ENCODE peak calls at places on chromosomes 5 and 9, in seven cellular contexts. One of them, this sample, is unnamed.

GRCh38 chr9:38026840-38027527 is 42.0 kb downstream of the SHB start:
- DNase-seq in Peyer's patch: no peak
- DNase-seq in retinal pigment epithelial cell: no peak
- DNase-seq in AG04450: no peak
- DNase-seq in NB4: no peak
- DNase-seq in AG10803: no peak
- DNase-seq in uterus: no peak
- DNase-seq in this sample: no peak

GRCh38 chr5:172692981-172693380 is 51.9 kb downstream of the NEURL1B start:
- DNase-seq in Peyer's patch: no peak
- DNase-seq in retinal pigment epithelial cell: no peak
- DNase-seq in AG04450: no peak
- DNase-seq in NB4: no peak
- DNase-seq in AG10803: peak
- DNase-seq in uterus: no peak
- DNase-seq in this sample: no peak

GRCh38 chr5:60507687-60508086 is 192.3 kb downstream of the DEPDC1B start:
- DNase-seq in Peyer's patch: no peak
- DNase-seq in retinal pigment epithelial cell: no peak
- DNase-seq in AG04450: no peak
- DNase-seq in NB4: no peak
- DNase-seq in AG10803: no peak
- DNase-seq in uterus: no peak
- DNase-seq in this sample: peak

GRCh38 chr5:137218896-137219295 is 280.2 kb downstream of the SPOCK1 start:
- DNase-seq in Peyer's patch: no peak
- DNase-seq in retinal pigment epithelial cell: no peak
- DNase-seq in AG04450: no peak
- DNase-seq in NB4: no peak
- DNase-seq in AG10803: no peak
- DNase-seq in uterus: no peak
- DNase-seq in this sample: peak

GRCh38 chr9:81477669-81478068 is 211.7 kb downstream of the TLE1 start:
- DNase-seq in Peyer's patch: no peak
- DNase-seq in retinal pigment epithelial cell: no peak
- DNase-seq in AG04450: no peak
- DNase-seq in NB4: no peak
- DNase-seq in AG10803: peak
- DNase-seq in uterus: no peak
- DNase-seq in this sample: peak

GRCh38 chr5:138000102-138000723 is 32.7 kb downstream of the FAM13B start:
- DNase-seq in Peyer's patch: no peak
- DNase-seq in retinal pigment epithelial cell: peak
- DNase-seq in AG04450: no peak
- DNase-seq in NB4: peak
- DNase-seq in AG10803: peak
- DNase-seq in uterus: no peak
- DNase-seq in this sample: peak

GRCh38 chr9:97543568-97543967 is 42.1 kb downstream of the TMOD1 start:
- DNase-seq in Peyer's patch: no peak
- DNase-seq in retinal pigment epithelial cell: no peak
- DNase-seq in AG04450: no peak
- DNase-seq in NB4: peak
- DNase-seq in AG10803: no peak
- DNase-seq in uterus: no peak
- DNase-seq in this sample: no peak

GRCh38 chr9:85658716-85659115 is 83.0 kb downstream of the AGTPBP1 start:
- DNase-seq in Peyer's patch: no peak
- DNase-seq in retinal pigment epithelial cell: no peak
- DNase-seq in AG04450: no peak
- DNase-seq in NB4: no peak
- DNase-seq in AG10803: no peak
- DNase-seq in uterus: no peak
- DNase-seq in this sample: no peak

GRCh38 chr9:132404228-132404881 is 2.3 kb downstream of the TTF1 start:
- DNase-seq in Peyer's patch: no peak
- DNase-seq in retinal pigment epithelial cell: no peak
- DNase-seq in AG04450: no peak
- DNase-seq in NB4: peak
- DNase-seq in AG10803: peak
- DNase-seq in uterus: no peak
- DNase-seq in this sample: peak

GRCh38 chr9:132231019-132231701 is 69.3 kb downstream of the NTNG2 start:
- DNase-seq in Peyer's patch: no peak
- DNase-seq in retinal pigment epithelial cell: no peak
- DNase-seq in AG04450: no peak
- DNase-seq in NB4: no peak
- DNase-seq in AG10803: no peak
- DNase-seq in uterus: no peak
- DNase-seq in this sample: no peak

GRCh38 chr5:219492-219891 is 1.4 kb downstream of the SDHA start:
- DNase-seq in Peyer's patch: peak
- DNase-seq in retinal pigment epithelial cell: peak
- DNase-seq in AG04450: no peak
- DNase-seq in NB4: peak
- DNase-seq in AG10803: peak
- DNase-seq in uterus: no peak
- DNase-seq in this sample: peak

GRCh38 chr5:178250263-178250662 is 17.7 kb upstream of the PHYKPL start:
- DNase-seq in Peyer's patch: no peak
- DNase-seq in retinal pigment epithelial cell: no peak
- DNase-seq in AG04450: no peak
- DNase-seq in NB4: no peak
- DNase-seq in AG10803: no peak
- DNase-seq in uterus: no peak
- DNase-seq in this sample: no peak

GRCh38 chr9:2228132-2228531 is 213.0 kb downstream of the SMARCA2 start:
- DNase-seq in Peyer's patch: peak
- DNase-seq in retinal pigment epithelial cell: no peak
- DNase-seq in AG04450: no peak
- DNase-seq in NB4: peak
- DNase-seq in AG10803: no peak
- DNase-seq in uterus: no peak
- DNase-seq in this sample: peak

GRCh38 chr5:44952376-44952775 is 143.6 kb downstream of the MRPS30 start:
- DNase-seq in Peyer's patch: no peak
- DNase-seq in retinal pigment epithelial cell: no peak
- DNase-seq in AG04450: no peak
- DNase-seq in NB4: peak
- DNase-seq in AG10803: peak
- DNase-seq in uterus: no peak
- DNase-seq in this sample: peak

GRCh38 chr9:36884721-36885120 is 149.3 kb downstream of the PAX5 start:
- DNase-seq in Peyer's patch: no peak
- DNase-seq in retinal pigment epithelial cell: no peak
- DNase-seq in AG04450: no peak
- DNase-seq in NB4: no peak
- DNase-seq in AG10803: no peak
- DNase-seq in uterus: no peak
- DNase-seq in this sample: no peak

GRCh38 chr5:170861855-170862766 is at the start of gene RANBP17:
- DNase-seq in Peyer's patch: peak
- DNase-seq in retinal pigment epithelial cell: no peak
- DNase-seq in AG04450: no peak
- DNase-seq in NB4: no peak
- DNase-seq in AG10803: peak
- DNase-seq in uterus: peak
- DNase-seq in this sample: peak

GRCh38 chr9:3043369-3043768 is 199.5 kb upstream of the PUM3 start:
- DNase-seq in Peyer's patch: no peak
- DNase-seq in retinal pigment epithelial cell: peak
- DNase-seq in AG04450: no peak
- DNase-seq in NB4: no peak
- DNase-seq in AG10803: peak
- DNase-seq in uterus: no peak
- DNase-seq in this sample: no peak

GRCh38 chr5:2157372-2157771 is 274.6 kb upstream of the IRX4 start:
- DNase-seq in Peyer's patch: no peak
- DNase-seq in retinal pigment epithelial cell: no peak
- DNase-seq in AG04450: no peak
- DNase-seq in NB4: no peak
- DNase-seq in AG10803: no peak
- DNase-seq in uterus: no peak
- DNase-seq in this sample: no peak

GRCh38 chr5:129460121-129460950 is at the start of gene ADAMTS19:
- DNase-seq in Peyer's patch: peak
- DNase-seq in retinal pigment epithelial cell: no peak
- DNase-seq in AG04450: no peak
- DNase-seq in NB4: no peak
- DNase-seq in AG10803: no peak
- DNase-seq in uterus: peak
- DNase-seq in this sample: peak

GRCh38 chr9:73529666-73530065 is 378.0 kb downstream of the ANXA1 start:
- DNase-seq in Peyer's patch: no peak
- DNase-seq in retinal pigment epithelial cell: no peak
- DNase-seq in AG04450: no peak
- DNase-seq in NB4: no peak
- DNase-seq in AG10803: no peak
- DNase-seq in uterus: no peak
- DNase-seq in this sample: no peak

GRCh38 chr9:19232830-19233194 is 2.3 kb downstream of the DENND4C start:
- DNase-seq in Peyer's patch: no peak
- DNase-seq in retinal pigment epithelial cell: no peak
- DNase-seq in AG04450: no peak
- DNase-seq in NB4: peak
- DNase-seq in AG10803: peak
- DNase-seq in uterus: no peak
- DNase-seq in this sample: peak

GRCh38 chr9:19232117-19232829 is 1.8 kb downstream of the DENND4C start:
- DNase-seq in Peyer's patch: no peak
- DNase-seq in retinal pigment epithelial cell: no peak
- DNase-seq in AG04450: no peak
- DNase-seq in NB4: peak
- DNase-seq in AG10803: peak
- DNase-seq in uterus: no peak
- DNase-seq in this sample: no peak

GRCh38 chr9:19231126-19232035 is 888 bp downstream of the DENND4C start:
- DNase-seq in Peyer's patch: peak
- DNase-seq in retinal pigment epithelial cell: no peak
- DNase-seq in AG04450: no peak
- DNase-seq in NB4: peak
- DNase-seq in AG10803: peak
- DNase-seq in uterus: no peak
- DNase-seq in this sample: no peak

GRCh38 chr9:19230356-19231125 is at the start of gene DENND4C:
- DNase-seq in Peyer's patch: peak
- DNase-seq in retinal pigment epithelial cell: peak
- DNase-seq in AG04450: peak
- DNase-seq in NB4: peak
- DNase-seq in AG10803: peak
- DNase-seq in uterus: peak
- DNase-seq in this sample: peak

GRCh38 chr9:19233344-19233743 is 2.9 kb downstream of the DENND4C start:
- DNase-seq in Peyer's patch: no peak
- DNase-seq in retinal pigment epithelial cell: no peak
- DNase-seq in AG04450: no peak
- DNase-seq in NB4: no peak
- DNase-seq in AG10803: no peak
- DNase-seq in uterus: no peak
- DNase-seq in this sample: no peak
- H3K4me3 ChIP-seq in Peyer's patch: no peak
- H3K4me3 ChIP-seq in retinal pigment epithelial cell: no peak
- H3K4me3 ChIP-seq in AG04450: no peak
- H3K4me3 ChIP-seq in NB4: peak
- H3K4me3 ChIP-seq in AG10803: no peak
- H3K4me3 ChIP-seq in uterus: no peak
- H3K4me3 ChIP-seq in this sample: no peak

DNA sequence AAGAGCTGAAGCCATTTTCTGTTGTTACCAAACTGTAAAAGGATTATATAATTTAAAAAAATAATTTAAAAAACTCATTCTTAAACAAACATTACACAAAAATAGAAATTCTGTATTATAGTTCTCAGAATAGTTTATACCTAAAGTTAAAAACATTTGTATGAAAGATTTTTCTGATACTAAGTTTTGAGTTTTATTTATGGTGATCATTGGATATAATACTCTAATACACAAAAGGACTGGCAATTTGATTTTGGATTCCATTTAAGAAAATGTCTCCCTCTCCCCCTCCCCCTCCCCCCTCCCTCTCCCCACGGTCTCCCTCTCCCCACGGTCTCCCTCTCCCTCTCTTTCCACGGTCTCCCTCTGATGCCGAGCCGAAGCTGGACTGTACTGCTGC is 37.7 kb upstream of the PDCL start:
- DNase-seq in Peyer's patch: no peak
- DNase-seq in retinal pigment epithelial cell: no peak
- DNase-seq in AG04450: no peak
- DNase-seq in NB4: no peak
- DNase-seq in AG10803: no peak
- DNase-seq in uterus: no peak
- DNase-seq in this sample: no peak
- TF ChIP-seq CTCF in Peyer's patch: no peak
- TF ChIP-seq CTCF in retinal pigment epithelial cell: no peak
- TF ChIP-seq CTCF in AG04450: no peak
- TF ChIP-seq CTCF in NB4: no peak
- TF ChIP-seq CTCF in AG10803: no peak
- TF ChIP-seq CTCF in uterus: no peak
- TF ChIP-seq CTCF in this sample: no peak

GRCh38 chr9:70921126-70921525 is 200.3 kb downstream of the TRPM3 start:
- DNase-seq in Peyer's patch: no peak
- DNase-seq in retinal pigment epithelial cell: peak
- DNase-seq in AG04450: peak
- DNase-seq in NB4: no peak
- DNase-seq in AG10803: peak
- DNase-seq in uterus: no peak
- DNase-seq in this sample: peak

GRCh38 chr9:70924905-70925547 is 196.4 kb downstream of the TRPM3 start:
- DNase-seq in Peyer's patch: peak
- DNase-seq in retinal pigment epithelial cell: peak
- DNase-seq in AG04450: peak
- DNase-seq in NB4: peak
- DNase-seq in AG10803: peak
- DNase-seq in uterus: no peak
- DNase-seq in this sample: peak

GRCh38 chr9:70923941-70924340 is 197.5 kb downstream of the TRPM3 start:
- DNase-seq in Peyer's patch: no peak
- DNase-seq in retinal pigment epithelial cell: no peak
- DNase-seq in AG04450: no peak
- DNase-seq in NB4: no peak
- DNase-seq in AG10803: peak
- DNase-seq in uterus: no peak
- DNase-seq in this sample: peak

DNA sequence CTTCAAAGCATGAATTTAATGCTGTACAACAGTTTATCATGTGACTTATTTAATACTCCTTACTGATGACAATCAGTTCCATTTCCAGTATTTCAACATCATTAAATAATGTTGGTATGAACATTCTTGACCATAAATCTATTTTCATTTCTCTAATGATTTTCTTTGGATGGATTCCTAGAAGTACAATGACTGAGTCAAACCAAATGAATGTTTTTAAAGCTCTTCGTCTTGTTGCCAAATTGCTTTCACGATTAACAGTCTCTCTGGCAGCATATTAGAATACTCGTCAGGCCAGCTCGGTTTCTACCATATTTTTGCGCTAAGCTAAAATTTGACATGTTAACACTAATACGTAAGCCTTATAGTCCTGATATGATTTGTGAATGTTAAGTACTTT is 197.0 kb downstream of the TRPM3 start:
- DNase-seq in Peyer's patch: no peak
- DNase-seq in retinal pigment epithelial cell: peak
- DNase-seq in AG04450: no peak
- DNase-seq in NB4: no peak
- DNase-seq in AG10803: peak
- DNase-seq in uterus: no peak
- DNase-seq in this sample: peak
- H3K4me3 ChIP-seq in Peyer's patch: no peak
- H3K4me3 ChIP-seq in retinal pigment epithelial cell: peak
- H3K4me3 ChIP-seq in AG04450: no peak
- H3K4me3 ChIP-seq in NB4: no peak
- H3K4me3 ChIP-seq in AG10803: peak
- H3K4me3 ChIP-seq in uterus: no peak
- H3K4me3 ChIP-seq in this sample: peak

GRCh38 chr9:104143554-104143919 is 49.4 kb downstream of the SMC2 start:
- DNase-seq in Peyer's patch: no peak
- DNase-seq in retinal pigment epithelial cell: no peak
- DNase-seq in AG04450: no peak
- DNase-seq in NB4: no peak
- DNase-seq in AG10803: no peak
- DNase-seq in uterus: no peak
- DNase-seq in this sample: no peak
- TF ChIP-seq CTCF in Peyer's patch: no peak
- TF ChIP-seq CTCF in retinal pigment epithelial cell: no peak
- TF ChIP-seq CTCF in AG04450: no peak
- TF ChIP-seq CTCF in NB4: no peak
- TF ChIP-seq CTCF in AG10803: no peak
- TF ChIP-seq CTCF in uterus: no peak
- TF ChIP-seq CTCF in this sample: no peak

This sample was measured in fibroblast of mammary gland.